ENCODE peak calls at places on chromosomes 7 and 10, in four cellular contexts. G is activated naive CD4-positive, alpha-beta T cell; V is sciatic nerve; S is activated T-helper 1 cell treated with anti-CD3 and anti-CD28 coated beads, Interleukin-12 subunit alpha, Interleukin-12 subunit beta, Interleukin-2, Interleukin-4 antibody, amounts not matched to agents 30 ng/mL and 10 ng/mL and 1 ng/mL, durations not matched to agents 14 hours and 24 hours and 36 hours. N is an unnamed sample.

GRCh38 chr7:152633072-152633471 is 42.9 kb downstream of the XRCC2 start:
- DNase-seq in V (no peak), G (no peak), S (no peak), N (no peak)

GRCh38 chr10:110918633-110919348 is at the start of gene BBIP1:
- DNase-seq in G (peak), V (no peak), S (peak), N (peak)

GRCh38 chr7:1256621-1257020 is 23.9 kb downstream of the UNCX start:
- DNase-seq in S (no peak), G (no peak), V (no peak), N (no peak)

GRCh38 chr7:114959931-114960330 is 38.0 kb downstream of the MDFIC start:
- DNase-seq in V (no peak), S (no peak), G (no peak), N (no peak)

GRCh38 chr7:133795061-133795460 is 332.1 kb upstream of the LRGUK start:
- DNase-seq in V (no peak), G (no peak), S (no peak), N (no peak)

GRCh38 chr10:69512901-69513300 is 60.3 kb downstream of the NEUROG3 start:
- DNase-seq in S (no peak), V (no peak), G (no peak), N (no peak)

GRCh38 chr7:7570584-7570983 is 3.9 kb downstream of the MIOS start:
- DNase-seq in S (no peak), V (no peak), G (no peak), N (no peak)

GRCh38 chr7:73353243-73353642 is 25.3 kb downstream of the FKBP6 start:
- DNase-seq in V (no peak), S (no peak), G (no peak), N (no peak)

GRCh38 chr10:106401161-106401560 is 763.3 kb downstream of the SORCS1 start:
- DNase-seq in V (no peak), G (no peak), S (no peak), N (no peak)

GRCh38 chr10:84390364-84390763 is 62.0 kb downstream of the CCSER2 start:
- DNase-seq in S (no peak), V (no peak), G (no peak), N (no peak)

GRCh38 chr10:102945989-102946388 is 27.9 kb downstream of the CNNM2 start:
- DNase-seq in S (no peak), V (no peak), G (no peak), N (no peak)

GRCh38 chr7:31687024-31687423 is at the start of gene PPP1R17:
- DNase-seq in G (no peak), S (no peak), V (no peak), N (no peak)

GRCh38 chr7:107668296-107668695 is 7.7 kb downstream of the SLC26A4 start:
- DNase-seq in V (no peak), S (no peak), G (no peak), N (no peak)

GRCh38 chr10:133261726-133262325 is 14.8 kb downstream of the ADAM8 start:
- DNase-seq in G (peak), S (peak), V (peak), N (peak)

GRCh38 chr10:110504111-110504735 is 6.5 kb downstream of the DUSP5 start:
- DNase-seq in S (peak), V (no peak), G (no peak), N (peak)

GRCh38 chr10:89793649-89794254 is 92.4 kb downstream of the KIF20B start:
- DNase-seq in S (no peak), G (no peak), V (no peak), N (no peak)

GRCh38 chr10:43197834-43198681 is 59.8 kb downstream of the CSGALNACT2 start:
- DNase-seq in S (no peak), V (peak), G (no peak), N (peak)

GRCh38 chr10:114631678-114632417 is 26.2 kb downstream of the ABLIM1 start:
- DNase-seq in G (no peak), V (no peak), S (no peak), N (no peak)

GRCh38 chr7:141864765-141865447 is 23.6 kb upstream of the PRSS37 start:
- DNase-seq in V (no peak), S (no peak), G (no peak), N (no peak)

GRCh38 chr7:2261611-2262010 is 19.6 kb downstream of the NUDT1 start:
- DNase-seq in G (no peak), V (peak), S (no peak), N (no peak)

GRCh38 chr7:66921918-66922486 is 977 bp downstream of the TMEM248 start:
- DNase-seq in V (no peak), G (no peak), S (peak), N (no peak)

GRCh38 chr7:34320926-34321609 is 336.9 kb upstream of the NPSR1 start:
- DNase-seq in V (peak), S (peak), G (no peak), N (no peak)

GRCh38 chr7:155206286-155207020 is 91.2 kb upstream of the INSIG1 start:
- DNase-seq in S (peak), G (no peak), V (peak), N (no peak)

GRCh38 chr10:100878291-100878910 is 34.4 kb upstream of the SLF2 start:
- DNase-seq in V (no peak), S (no peak), G (no peak), N (no peak)

GRCh38 chr7:79287976-79288375 is 165.5 kb downstream of the MAGI2 start:
- DNase-seq in V (no peak), G (no peak), S (no peak), N (no peak)

GRCh38 chr10:97456686-97457065 is 10.7 kb downstream of the ZDHHC16 start:
- DNase-seq in S (no peak), G (no peak), V (peak), N (no peak)

N was measured in central memory CD8-positive, alpha-beta T cell.